ENCODE peak calls at places on chromosomes 7 and 10, in six cellular contexts. R, S, N, C, F and Q are unnamed samples. For H3K4me1, the result is how much of the 10 kb centered on the place peaks cover.

GRCh38 chr7:50422858-50423257 is 27.3 kb downstream of the FIGNL1 start:
- DNase-seq in R (no peak), S (no peak), N (no peak), C (no peak), F (no peak), Q (no peak)

GRCh38 chr10:102850025-102850518 is 4.0 kb upstream of the BORCS7 start:
- DNase-seq in R (peak), S (no peak), N (no peak), C (no peak), F (no peak), Q (no peak)

GRCh38 chr7:11665381-11665780 is 166.6 kb downstream of the THSD7A start:
- DNase-seq in R (no peak), S (no peak), N (no peak), C (no peak), F (peak), Q (no peak)

GRCh38 chr7:157016352-157017041 is 6.0 kb upstream of the MNX1 start:
- DNase-seq in R (no peak), S (no peak), N (no peak), C (no peak), F (no peak), Q (peak)

GRCh38 chr7:128893251-128894100 is 17.0 kb downstream of the KCP start:
- DNase-seq in R (no peak), S (peak), N (no peak), C (no peak), F (no peak), Q (peak)

GRCh38 chr7:36667007-36667406 is 57.3 kb downstream of the AOAH start:
- DNase-seq in R (no peak), S (no peak), N (no peak), C (no peak), F (no peak), Q (no peak)

GRCh38 chr7:100897111-100897608 is 1.5 kb upstream of the ACHE start:
- DNase-seq in R (no peak), S (peak), N (peak), C (peak), F (no peak), Q (peak)

GRCh38 chr10:126250045-126250444 is 138.2 kb downstream of the ADAM12 start:
- DNase-seq in R (no peak), S (no peak), N (no peak), C (no peak), F (no peak), Q (no peak)

GRCh38 chr10:66836057-66836456 is 89.8 kb upstream of the LRRTM3 start:
- DNase-seq in R (no peak), S (no peak), N (no peak), C (no peak), F (peak), Q (no peak)

GRCh38 chr7:105215821-105216220 is 172.9 kb downstream of the SRPK2 start:
- DNase-seq in R (no peak), S (no peak), N (no peak), C (no peak), F (no peak), Q (no peak)

GRCh38 chr10:86945361-86946214 is 11.8 kb downstream of the MMRN2 start:
- DNase-seq in R (peak), S (peak), N (peak), C (peak), F (peak), Q (peak)

GRCh38 chr10:78263521-78263988 is 229.9 kb downstream of the RPS24 start:
- DNase-seq in R (no peak), S (no peak), N (no peak), C (no peak), F (peak), Q (no peak)

GRCh38 chr10:28217848-28218247 is 85.0 kb downstream of the MPP7 start:
- DNase-seq in R (no peak), S (no peak), N (no peak), C (no peak), F (no peak), Q (no peak)

GRCh38 chr7:15720849-15721471 is 34.5 kb upstream of the MEOX2 start:
- DNase-seq in R (peak), S (no peak), N (no peak), C (no peak), F (peak), Q (peak)

GRCh38 chr7:142873281-142873784 is 12.2 kb downstream of the TRPV6 start:
- DNase-seq in R (no peak), S (peak), N (no peak), C (peak), F (peak), Q (peak)

GRCh38 chr10:2214035-2214434 is 476.7 kb upstream of the ADARB2 start:
- DNase-seq in R (no peak), S (no peak), N (no peak), C (no peak), F (no peak), Q (no peak)

GRCh38 chr7:48183370-48183743 is 12.1 kb downstream of the ABCA13 start:
- DNase-seq in R (no peak), S (no peak), N (no peak), C (no peak), F (no peak), Q (no peak)

GRCh38 chr7:106010866-106011265 is 47.8 kb downstream of the CDHR3 start:
- DNase-seq in R (no peak), S (no peak), N (no peak), C (no peak), F (no peak), Q (no peak)

GRCh38 chr7:7317850-7318249 is 135.5 kb downstream of the C1GALT1 start:
- DNase-seq in R (no peak), S (no peak), N (no peak), C (no peak), F (no peak), Q (no peak)

GRCh38 chr7:117251687-117252086 is 71.2 kb downstream of the WNT2 start:
- DNase-seq in R (no peak), S (no peak), N (no peak), C (no peak), F (no peak), Q (no peak)

GRCh38 chr7:21128418-21128817 is 299.5 kb upstream of the SP4 start:
- DNase-seq in R (no peak), S (no peak), N (no peak), C (no peak), F (no peak), Q (no peak)

GRCh38 chr10:81179805-81180452 is 642.2 kb downstream of the SH2D4B start:
- DNase-seq in R (peak), S (no peak), N (no peak), C (no peak), F (peak), Q (peak)

GRCh38 chr7:116395125-116395791 is 104.3 kb upstream of the CAV2 start:
- DNase-seq in R (no peak), S (no peak), N (peak), C (no peak), F (peak), Q (no peak)

GRCh38 chr7:87475359-87476178 is at the start of gene ABCB4:
- DNase-seq in R (no peak), S (no peak), N (peak), C (peak), F (no peak), Q (peak)

GRCh38 chr7:106504620-106505019 is 156.3 kb downstream of the CCDC71L start:
- DNase-seq in R (no peak), S (no peak), N (no peak), C (no peak), F (no peak), Q (no peak)

GRCh38 chr10:75730847-75731246 is 299.4 kb downstream of the LRMDA start:
- DNase-seq in R (no peak), S (no peak), N (no peak), C (no peak), F (no peak), Q (no peak)

GRCh38 chr10:110141185-110141584 is 66.2 kb upstream of the MXI1 start:
- DNase-seq in R (no peak), S (no peak), N (no peak), C (no peak), F (no peak), Q (no peak)

GRCh38 chr7:148963583-148964509 is 64.5 kb downstream of the PDIA4 start:
- DNase-seq in R (peak), S (no peak), N (peak), C (no peak), F (peak), Q (no peak)

GRCh38 chr10:104937528-104937927 is 296.4 kb downstream of the SORCS3 start:
- DNase-seq in R (peak), S (no peak), N (no peak), C (no peak), F (peak), Q (no peak)

GRCh38 chr7:34198089-34198686 is 292.8 kb downstream of the BMPER start:
- DNase-seq in R (no peak), S (no peak), N (no peak), C (no peak), F (no peak), Q (no peak)

GRCh38 chr10:88401671-88402347 is 181.3 kb downstream of the RNLS start:
- DNase-seq in R (no peak), S (no peak), N (no peak), C (no peak), F (no peak), Q (no peak)

GRCh38 chr10:35387768-35388167 is 51.5 kb downstream of the CCNY start:
- DNase-seq in R (no peak), S (peak), N (no peak), C (no peak), F (peak), Q (no peak)

GRCh38 chr10:61024801-61025201 is 80.8 kb upstream of the RHOBTB1 start:
- DNase-seq in R (peak), S (no peak), N (no peak), C (peak), F (peak), Q (peak)

GRCh38 chr7:1561036-1561940 is 5.3 kb upstream of the TMEM184A start:
- DNase-seq in R (no peak), S (no peak), N (no peak), C (no peak), F (no peak), Q (no peak)

GRCh38 chr10:79246209-79246581 is 101.1 kb upstream of the PPIF start:
- DNase-seq in R (no peak), S (peak), N (peak), C (no peak), F (no peak), Q (no peak)

GRCh38 chr7:116438274-116438673 is 61.3 kb upstream of the CAV2 start:
- DNase-seq in R (peak), S (peak), N (no peak), C (no peak), F (peak), Q (no peak)

GRCh38 chr7:31815796-31816195 is 128.8 kb downstream of the PPP1R17 start:
- DNase-seq in R (no peak), S (no peak), N (no peak), C (no peak), F (no peak), Q (no peak)

GRCh38 chr10:113028393-113029054 is 78.5 kb downstream of the TCF7L2 start:
- DNase-seq in R (no peak), S (no peak), N (no peak), C (no peak), F (no peak), Q (no peak)
- H3K4me1 ChIP-seq in R (half or more), S (half or more), N (under half), C (under half), F (half or more), Q (under half)

DNA sequence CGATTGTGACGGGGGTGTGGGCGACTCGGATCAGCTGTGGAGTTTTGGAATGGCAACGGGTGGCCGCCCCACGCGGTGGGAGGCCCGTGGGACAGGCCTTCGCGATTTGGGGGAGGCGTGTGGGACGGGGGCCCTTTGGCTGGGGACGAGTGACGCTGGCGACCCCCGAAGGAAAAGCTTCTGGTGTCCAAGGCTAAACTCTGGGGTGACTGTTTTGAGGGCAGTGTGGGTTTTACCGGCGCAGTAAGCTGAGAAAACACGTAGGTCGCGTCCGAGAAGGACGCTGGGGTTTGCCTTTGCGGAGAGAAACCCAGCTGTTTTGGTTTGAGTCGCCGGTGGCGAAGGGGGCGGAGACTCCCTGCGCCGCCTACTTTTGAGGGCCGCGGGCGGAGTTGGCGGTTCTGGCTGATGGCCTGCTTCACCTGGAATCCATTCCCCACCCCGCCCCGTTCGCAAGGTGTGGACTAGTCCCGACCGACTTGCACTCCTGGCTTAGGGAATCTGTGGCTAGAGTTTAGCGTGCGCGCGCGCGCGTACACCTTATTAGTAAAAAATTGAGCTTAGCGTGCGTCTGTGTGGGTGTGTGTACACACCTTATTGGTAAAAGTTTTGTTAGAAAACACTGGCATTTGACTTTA is 606 bp downstream of the TAX1BP1 start:
- DNase-seq in R (peak), S (peak), N (peak), C (peak), F (peak), Q (peak)
- TF ChIP-seq EP300 in R (no peak), S (no peak), N (no peak), C (peak), F (no peak), Q (no peak)

DNA sequence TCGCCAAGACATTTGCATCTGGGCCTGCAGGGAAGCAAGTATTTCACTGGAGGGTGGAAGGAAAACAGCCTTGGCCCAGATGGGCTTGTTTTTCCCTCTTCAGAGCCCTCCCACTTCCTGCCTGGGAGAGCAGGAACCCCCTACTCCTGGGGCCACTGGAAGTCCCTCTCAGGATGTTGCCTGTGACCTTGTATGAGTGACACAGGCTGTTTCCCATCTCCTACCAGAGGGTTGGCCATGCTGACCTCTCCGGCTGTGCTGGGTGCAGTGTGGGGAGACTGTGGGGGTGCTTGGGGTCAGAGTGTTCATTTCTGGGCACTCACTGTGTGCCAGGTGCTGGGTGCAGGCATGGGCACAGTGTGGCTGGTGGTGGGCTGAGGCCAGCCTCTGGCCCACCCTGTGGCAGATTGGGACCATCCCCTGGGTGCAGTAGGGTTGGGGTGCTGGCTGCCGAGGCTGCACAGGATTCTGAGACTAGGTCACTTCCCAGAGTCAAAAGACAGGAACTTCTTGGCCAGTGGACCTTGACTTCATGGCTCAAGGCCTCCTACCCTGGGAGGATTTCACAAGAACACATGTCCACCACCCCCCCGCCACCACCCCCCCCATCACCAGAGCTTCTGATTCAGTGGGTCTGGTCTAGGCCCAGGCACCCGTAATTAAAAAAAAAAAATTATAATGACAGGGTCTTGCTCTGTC is 10.2 kb downstream of the TSPAN15 start:
- DNase-seq in R (no peak), S (no peak), N (no peak), C (no peak), F (no peak), Q (no peak)
- H3K4me1 ChIP-seq in R (under half), S (half or more), N (under half), C (under half), F (half or more), Q (under half)

GRCh38 chr10:115092555-115093285 is 445 bp upstream of the ATRNL1 start:
- DNase-seq in R (no peak), S (no peak), N (no peak), C (peak), F (peak), Q (peak)
- TF ChIP-seq EP300 in R (no peak), S (no peak), N (no peak), C (no peak), F (no peak), Q (no peak)

GRCh38 chr10:11195017-11195586 is 177.4 kb downstream of the CELF2 start:
- DNase-seq in R (no peak), S (no peak), N (no peak), C (no peak), F (no peak), Q (no peak)
- H3K4me1 ChIP-seq in R (under half), S (half or more), N (under half), C (under half), F (under half), Q (under half)

GRCh38 chr10:119305860-119306513 is 98.6 kb downstream of the GRK5 start:
- DNase-seq in R (no peak), S (peak), N (peak), C (peak), F (peak), Q (no peak)
- TF ChIP-seq EP300 in R (no peak), S (no peak), N (no peak), C (peak), F (peak), Q (peak)

DNA sequence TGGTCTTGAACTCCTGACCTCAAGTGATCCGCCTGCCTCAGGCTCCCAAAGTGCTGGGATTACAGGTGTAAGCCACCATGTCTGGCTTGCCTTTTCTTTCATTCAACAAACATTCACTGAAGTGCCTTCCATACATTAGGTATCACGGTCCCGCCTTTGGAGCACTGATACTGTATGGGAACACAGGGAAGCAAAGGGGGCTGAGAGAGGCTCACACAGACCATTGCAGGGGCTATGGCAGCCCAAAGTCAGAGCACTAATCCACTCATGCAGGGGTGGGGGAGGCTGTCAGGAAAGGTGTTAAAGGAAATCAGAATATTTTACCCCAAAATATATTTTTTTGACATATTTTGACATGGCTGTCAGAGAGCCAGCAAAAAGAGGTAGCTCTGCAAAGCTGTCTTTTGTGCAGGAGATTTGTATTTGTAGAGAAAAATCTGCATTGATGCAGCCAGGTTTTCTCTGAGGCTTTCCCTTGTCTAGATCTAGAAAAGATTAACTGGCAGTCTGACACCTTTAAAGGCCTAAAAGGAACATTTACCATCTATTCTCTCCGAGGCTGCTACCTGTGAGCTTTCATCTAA is 42.0 kb upstream of the PDLIM1 start:
- DNase-seq in R (no peak), S (no peak), N (no peak), C (no peak), F (no peak), Q (no peak)
- H3K4me1 ChIP-seq in R (half or more), S (half or more), N (under half), C (under half), F (under half), Q (under half)

GRCh38 chr10:93481931-93482834 is at the start of gene MYOF:
- DNase-seq in R (peak), S (peak), N (peak), C (peak), F (peak), Q (peak)
- TF ChIP-seq EP300 in R (no peak), S (no peak), N (no peak), C (no peak), F (no peak), Q (no peak)

GRCh38 chr7:22722596-22722995 is 4.4 kb upstream of the IL6 start:
- DNase-seq in R (no peak), S (no peak), N (no peak), C (no peak), F (no peak), Q (no peak)
- H3K4me1 ChIP-seq in R (under half), S (under half), N (under half), C (half or more), F (under half), Q (under half)

DNA sequence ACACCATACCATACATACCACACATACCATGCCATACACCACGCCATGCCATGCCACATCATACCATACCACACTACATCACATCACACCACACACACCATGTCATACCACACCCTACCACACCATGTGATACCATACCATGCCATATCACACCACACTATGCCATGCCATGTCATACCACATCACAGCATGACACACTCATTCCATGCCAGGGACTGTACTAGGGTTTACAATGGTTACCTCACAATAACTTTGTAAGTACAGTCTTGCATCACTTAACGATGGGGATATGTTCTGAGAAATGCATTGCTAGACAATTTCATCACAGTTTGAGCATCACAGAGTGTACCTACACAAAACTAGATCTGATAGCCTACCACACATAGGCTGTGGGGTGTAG is 14.5 kb downstream of the PYROXD2 start:
- DNase-seq in R (no peak), S (no peak), N (no peak), C (no peak), F (no peak), Q (no peak)
- TF ChIP-seq EP300 in R (no peak), S (no peak), N (no peak), C (no peak), F (no peak), Q (no peak)